ENCODE peak calls at places on chromosome 12, in four cellular contexts. One of them, this sample, is unnamed. For H3K4me1, the result is how much of the 10 kb centered on the place peaks cover.

GRCh38 chr12:33752854-33753253 is 269.4 kb upstream of the ALG10 start:
- DNase-seq in A549: no peak
- DNase-seq in tibial artery: no peak
- DNase-seq in heart right ventricle: no peak
- DNase-seq in this sample: peak

GRCh38 chr12:82176761-82177490 is 181.3 kb downstream of the CCDC59 start:
- DNase-seq in tibial artery: no peak
- DNase-seq in A549: no peak
- DNase-seq in heart right ventricle: no peak
- DNase-seq in this sample: no peak

GRCh38 chr12:661720-662486 is 1.3 kb downstream of the NINJ2 start:
- DNase-seq in heart right ventricle: peak
- DNase-seq in A549: no peak
- DNase-seq in tibial artery: peak
- DNase-seq in this sample: no peak

GRCh38 chr12:115870527-115870926 is 407.0 kb downstream of the MED13L start:
- DNase-seq in tibial artery: no peak
- DNase-seq in A549: no peak
- DNase-seq in heart right ventricle: peak
- DNase-seq in this sample: no peak

GRCh38 chr12:32043928-32044549 is 62.6 kb upstream of the BICD1 start:
- DNase-seq in A549: peak
- DNase-seq in heart right ventricle: no peak
- DNase-seq in tibial artery: no peak
- DNase-seq in this sample: peak

GRCh38 chr12:23899434-23899833 is 50.0 kb downstream of the SOX5 start:
- DNase-seq in A549: no peak
- DNase-seq in heart right ventricle: no peak
- DNase-seq in tibial artery: no peak
- DNase-seq in this sample: peak

GRCh38 chr12:7130537-7130790 is 293 bp downstream of the CLSTN3 start:
- DNase-seq in A549: no peak
- DNase-seq in tibial artery: no peak
- DNase-seq in heart right ventricle: no peak
- DNase-seq in this sample: no peak

GRCh38 chr12:25796523-25797000 is 161.9 kb upstream of the RASSF8 start:
- DNase-seq in heart right ventricle: no peak
- DNase-seq in tibial artery: no peak
- DNase-seq in A549: no peak
- DNase-seq in this sample: no peak

GRCh38 chr12:104669057-104669770 is 212.5 kb downstream of the CHST11 start:
- DNase-seq in A549: peak
- DNase-seq in heart right ventricle: peak
- DNase-seq in tibial artery: peak
- DNase-seq in this sample: peak

GRCh38 chr12:93387780-93388179 is 10.1 kb downstream of the NUDT4 start:
- DNase-seq in A549: no peak
- DNase-seq in heart right ventricle: no peak
- DNase-seq in tibial artery: no peak
- DNase-seq in this sample: peak

GRCh38 chr12:98808243-98808895 is 163.3 kb downstream of the APAF1 start:
- DNase-seq in A549: no peak
- DNase-seq in heart right ventricle: no peak
- DNase-seq in tibial artery: no peak
- DNase-seq in this sample: no peak

GRCh38 chr12:69468237-69469026 is 1.8 kb upstream of the FRS2 start:
- DNase-seq in heart right ventricle: no peak
- DNase-seq in tibial artery: no peak
- DNase-seq in A549: peak
- DNase-seq in this sample: peak

GRCh38 chr12:50720501-50720900 is 43.4 kb upstream of the ATF1 start:
- DNase-seq in heart right ventricle: no peak
- DNase-seq in A549: no peak
- DNase-seq in tibial artery: no peak
- DNase-seq in this sample: no peak

GRCh38 chr12:3311027-3311402 is 180.0 kb upstream of the PRMT8 start:
- DNase-seq in heart right ventricle: no peak
- DNase-seq in tibial artery: no peak
- DNase-seq in A549: no peak
- DNase-seq in this sample: peak

GRCh38 chr12:27861428-27862167 is 81.6 kb upstream of the MANSC4 start:
- DNase-seq in tibial artery: no peak
- DNase-seq in A549: no peak
- DNase-seq in heart right ventricle: peak
- DNase-seq in this sample: no peak

GRCh38 chr12:71708658-71709057 is 22.8 kb downstream of the TMEM19 start:
- DNase-seq in heart right ventricle: no peak
- DNase-seq in tibial artery: no peak
- DNase-seq in A549: no peak
- DNase-seq in this sample: peak

GRCh38 chr12:2097617-2098016 is 44.8 kb downstream of the CACNA1C start:
- DNase-seq in heart right ventricle: no peak
- DNase-seq in tibial artery: peak
- DNase-seq in A549: no peak
- DNase-seq in this sample: no peak

GRCh38 chr12:67302162-67302561 is 33.0 kb downstream of the CAND1 start:
- DNase-seq in tibial artery: no peak
- DNase-seq in A549: no peak
- DNase-seq in heart right ventricle: no peak
- DNase-seq in this sample: peak

GRCh38 chr12:104049278-104050257 is at the start of gene GLT8D2:
- DNase-seq in tibial artery: peak
- DNase-seq in A549: no peak
- DNase-seq in heart right ventricle: peak
- DNase-seq in this sample: peak

GRCh38 chr12:91418691-91419090 is 236.1 kb upstream of the DCN start:
- DNase-seq in A549: no peak
- DNase-seq in heart right ventricle: no peak
- DNase-seq in tibial artery: no peak
- DNase-seq in this sample: no peak

GRCh38 chr12:6341439-6342139 is at the start of gene TNFRSF1A:
- DNase-seq in A549: peak
- DNase-seq in heart right ventricle: peak
- DNase-seq in tibial artery: peak
- DNase-seq in this sample: no peak

GRCh38 chr12:123384318-123384993 is 524 bp downstream of the KMT5A start:
- DNase-seq in A549: peak
- DNase-seq in tibial artery: peak
- DNase-seq in heart right ventricle: peak
- DNase-seq in this sample: peak

GRCh38 chr12:102096855-102097254 is 23.1 kb downstream of the NUP37 start:
- DNase-seq in tibial artery: no peak
- DNase-seq in heart right ventricle: no peak
- DNase-seq in A549: no peak
- DNase-seq in this sample: no peak

GRCh38 chr12:12719496-12719895 is 2.3 kb downstream of the CDKN1B start:
- DNase-seq in tibial artery: no peak
- DNase-seq in A549: peak
- DNase-seq in heart right ventricle: no peak
- DNase-seq in this sample: no peak

GRCh38 chr12:53289891-53290290 is 5.5 kb upstream of the PFDN5 start:
- DNase-seq in heart right ventricle: no peak
- DNase-seq in tibial artery: no peak
- DNase-seq in A549: no peak
- DNase-seq in this sample: no peak

GRCh38 chr12:50947932-50948331 is 4.4 kb upstream of the HIGD1C start:
- DNase-seq in A549: no peak
- DNase-seq in heart right ventricle: no peak
- DNase-seq in tibial artery: no peak
- DNase-seq in this sample: no peak

GRCh38 chr12:3041558-3042164 is 35.5 kb upstream of the TSPAN9 start:
- DNase-seq in A549: peak
- DNase-seq in heart right ventricle: no peak
- DNase-seq in tibial artery: peak
- DNase-seq in this sample: peak

GRCh38 chr12:64580681-64581080 is 29.6 kb upstream of the RASSF3 start:
- DNase-seq in heart right ventricle: no peak
- DNase-seq in tibial artery: no peak
- DNase-seq in A549: no peak
- DNase-seq in this sample: no peak

GRCh38 chr12:8712572-8712971 is 14.8 kb downstream of the RIMKLB start:
- DNase-seq in heart right ventricle: no peak
- DNase-seq in A549: no peak
- DNase-seq in tibial artery: no peak
- DNase-seq in this sample: no peak

GRCh38 chr12:21547437-21547836 is 21.3 kb downstream of the SPX start:
- DNase-seq in tibial artery: no peak
- DNase-seq in heart right ventricle: no peak
- DNase-seq in A549: no peak
- DNase-seq in this sample: no peak

GRCh38 chr12:30928356-30929264 is 2.1 kb downstream of the TSPAN11 start:
- DNase-seq in A549: no peak
- DNase-seq in heart right ventricle: peak
- DNase-seq in tibial artery: peak
- DNase-seq in this sample: no peak

DNA sequence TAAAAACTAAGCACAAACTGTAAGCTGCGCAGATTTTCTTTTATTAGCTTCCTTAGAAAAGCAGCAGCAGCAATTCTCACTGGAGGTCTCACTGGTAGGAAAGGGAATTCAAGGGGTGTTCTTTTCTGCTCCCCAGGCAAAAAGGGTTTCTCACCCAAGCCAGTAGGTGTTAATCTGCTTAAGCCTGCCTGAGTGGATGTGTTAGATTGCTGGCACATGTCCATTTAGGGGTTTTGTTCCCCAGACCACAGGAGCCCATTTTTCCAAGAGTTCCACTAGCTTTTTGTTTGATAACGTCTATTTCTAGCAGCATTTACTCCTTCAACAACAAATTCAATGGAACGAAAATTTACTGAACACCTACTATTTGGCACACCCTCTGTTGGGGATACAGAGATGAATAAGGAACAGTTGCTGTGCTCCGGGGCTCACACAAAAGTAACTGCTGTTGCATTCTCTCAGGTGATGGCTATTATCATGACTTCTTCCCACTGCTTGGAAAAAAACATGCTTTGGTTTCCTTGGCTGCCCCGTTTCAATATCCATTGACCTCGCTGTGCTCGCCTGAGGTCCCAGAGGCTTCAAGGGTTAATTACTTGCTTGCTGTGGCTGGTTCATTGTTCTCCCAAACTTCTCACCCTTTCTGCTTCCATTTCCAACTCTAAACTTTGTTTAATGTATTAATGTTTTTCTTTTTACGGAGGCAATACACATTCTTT is 31.1 kb upstream of the RIC8B start:
- DNase-seq in A549: no peak
- DNase-seq in tibial artery: no peak
- DNase-seq in heart right ventricle: no peak
- DNase-seq in this sample: no peak
- H3K27ac ChIP-seq in A549: no peak
- H3K27ac ChIP-seq in tibial artery: no peak
- H3K27ac ChIP-seq in heart right ventricle: no peak
- H3K27ac ChIP-seq in this sample: no peak

DNA sequence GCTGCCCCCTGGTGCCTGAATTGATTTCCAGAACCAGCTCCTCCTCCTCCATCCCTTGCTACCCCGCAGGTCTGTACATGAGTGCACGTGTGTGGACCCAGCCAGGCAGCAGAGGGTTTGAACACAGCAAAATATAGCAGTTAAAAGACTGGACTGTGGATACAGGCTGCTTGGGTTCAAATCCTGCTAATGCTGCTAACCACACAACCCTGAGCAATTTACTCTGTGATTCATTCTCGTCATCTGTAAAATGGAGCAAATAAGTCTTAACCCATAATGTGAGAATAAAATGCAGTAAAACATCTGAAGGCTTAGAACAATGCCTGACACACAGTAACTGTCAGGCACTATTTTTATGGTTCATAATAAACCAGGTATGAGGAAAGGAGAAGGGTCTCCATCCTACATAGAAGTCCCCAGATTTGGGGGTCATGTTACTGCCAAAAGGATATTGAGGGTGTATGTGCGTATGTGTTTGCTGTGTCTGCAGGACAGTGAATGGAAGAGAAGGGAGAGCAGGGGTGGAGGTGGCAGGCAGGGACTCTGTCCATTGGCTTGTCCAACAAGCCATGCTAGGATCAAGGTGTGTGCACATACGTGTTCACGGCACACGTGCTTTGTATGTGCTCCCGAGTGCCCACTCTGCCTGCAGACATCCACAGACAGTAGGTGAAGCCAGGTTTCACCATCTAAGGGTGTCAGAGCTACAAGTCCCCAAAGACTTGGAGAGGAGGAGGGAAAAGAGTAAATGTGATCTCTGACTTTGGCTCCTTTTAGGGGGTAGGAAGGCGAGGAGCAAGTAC is 1.5 kb upstream of the STAT6 start:
- DNase-seq in heart right ventricle: no peak
- DNase-seq in tibial artery: no peak
- DNase-seq in A549: no peak
- DNase-seq in this sample: no peak
- TF ChIP-seq CTCF in heart right ventricle: peak
- TF ChIP-seq CTCF in tibial artery: no peak
- TF ChIP-seq CTCF in A549: peak
- TF ChIP-seq CTCF in this sample: no peak

GRCh38 chr12:62256408-62257079 is 3.7 kb upstream of the USP15 start:
- DNase-seq in heart right ventricle: no peak
- DNase-seq in tibial artery: no peak
- DNase-seq in A549: no peak
- DNase-seq in this sample: no peak

GRCh38 chr12:62251609-62251958 is 8.6 kb upstream of the USP15 start:
- DNase-seq in tibial artery: no peak
- DNase-seq in heart right ventricle: no peak
- DNase-seq in A549: no peak
- DNase-seq in this sample: no peak

GRCh38 chr12:62258231-62258630 is 2.0 kb upstream of the USP15 start:
- DNase-seq in tibial artery: no peak
- DNase-seq in heart right ventricle: no peak
- DNase-seq in A549: no peak
- DNase-seq in this sample: no peak

GRCh38 chr12:62252576-62252975 is 7.6 kb upstream of the USP15 start:
- DNase-seq in A549: no peak
- DNase-seq in tibial artery: no peak
- DNase-seq in heart right ventricle: no peak
- DNase-seq in this sample: no peak

DNA sequence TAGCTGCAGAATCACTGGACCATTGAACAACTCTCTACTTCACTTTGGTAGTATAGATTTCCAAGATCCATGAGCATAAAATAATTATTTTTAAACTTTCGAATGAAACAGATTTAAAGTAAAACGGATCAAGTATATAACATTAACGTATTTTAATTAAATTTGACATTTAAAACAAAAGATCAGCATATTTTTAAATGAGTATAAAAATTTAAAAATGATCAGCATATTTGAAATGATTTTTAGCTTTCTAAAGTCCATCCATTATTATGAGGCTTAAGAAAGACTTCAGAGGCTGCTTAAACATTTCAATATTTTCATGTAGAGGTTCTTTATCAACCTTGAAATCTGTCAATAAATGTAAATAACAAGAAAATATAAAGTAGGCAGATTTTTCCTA is 5.2 kb upstream of the USP15 start:
- DNase-seq in A549: no peak
- DNase-seq in heart right ventricle: no peak
- DNase-seq in tibial artery: no peak
- DNase-seq in this sample: no peak
- H3K4me1 ChIP-seq in A549: under half
- H3K4me1 ChIP-seq in heart right ventricle: under half
- H3K4me1 ChIP-seq in tibial artery: under half
- H3K4me1 ChIP-seq in this sample: under half

GRCh38 chr12:121849211-121849610 is 9.4 kb downstream of the HPD start:
- DNase-seq in tibial artery: no peak
- DNase-seq in heart right ventricle: no peak
- DNase-seq in A549: no peak
- DNase-seq in this sample: no peak

GRCh38 chr12:121845699-121846098 is 13.0 kb downstream of the HPD start:
- DNase-seq in tibial artery: no peak
- DNase-seq in heart right ventricle: no peak
- DNase-seq in A549: no peak
- DNase-seq in this sample: no peak

GRCh38 chr12:121849660-121850059 is 9.0 kb downstream of the HPD start:
- DNase-seq in heart right ventricle: no peak
- DNase-seq in tibial artery: no peak
- DNase-seq in A549: no peak
- DNase-seq in this sample: no peak
- H3K27ac ChIP-seq in heart right ventricle: no peak
- H3K27ac ChIP-seq in tibial artery: no peak
- H3K27ac ChIP-seq in A549: no peak
- H3K27ac ChIP-seq in this sample: no peak

This sample was measured in foreskin keratinocyte.